ENCODE peak calls at places on chromosome 5, in eight cellular contexts. N is activated CD8-positive, alpha-beta memory T cell treated with anti-CD3 and anti-CD28 coated beads for 24 hours; U is NCI-H460; E is Daoy; P is mucosa of gallbladder; F is H9; C is C1 segment of cervical spinal cord; J is fibroblast of pulmonary artery. O is an unnamed sample.

GRCh38 chr5:65213921-65214525 is 267.7 kb downstream of the ADAMTS6 start:
- DNase-seq in N (no peak), U (peak), E (no peak), P (no peak), F (peak), C (no peak), J (peak), O (peak)

GRCh38 chr5:34621280-34622045 is 34.7 kb upstream of the RAI14 start:
- DNase-seq in N (no peak), U (no peak), E (no peak), P (no peak), F (no peak), C (no peak), J (peak), O (no peak)

GRCh38 chr5:75509956-75510355 is 1.5 kb downstream of the CERT1 start:
- DNase-seq in N (no peak), U (no peak), E (peak), P (no peak), F (no peak), C (no peak), J (peak), O (peak)

GRCh38 chr5:56523779-56524178 is 290.6 kb upstream of the ANKRD55 start:
- DNase-seq in N (no peak), U (no peak), E (no peak), P (no peak), F (no peak), C (no peak), J (peak), O (no peak)

GRCh38 chr5:39570418-39571027 is 145.7 kb upstream of the DAB2 start:
- DNase-seq in N (no peak), U (peak), E (peak), P (no peak), F (no peak), C (no peak), J (peak), O (peak)

GRCh38 chr5:6185574-6185973 is 192.8 kb downstream of the MED10 start:
- DNase-seq in N (no peak), U (no peak), E (no peak), P (no peak), F (no peak), C (no peak), J (no peak), O (no peak)

GRCh38 chr5:10856071-10856470 is 95.0 kb upstream of the DAP start:
- DNase-seq in N (no peak), U (no peak), E (no peak), P (no peak), F (no peak), C (no peak), J (no peak), O (no peak)

GRCh38 chr5:127369772-127370171 is 79.2 kb downstream of the MEGF10 start:
- DNase-seq in N (no peak), U (no peak), E (no peak), P (no peak), F (no peak), C (no peak), J (no peak), O (no peak)

GRCh38 chr5:11564716-11565115 is 339.5 kb downstream of the CTNND2 start:
- DNase-seq in N (no peak), U (no peak), E (peak), P (no peak), F (no peak), C (no peak), J (no peak), O (no peak)

GRCh38 chr5:73826761-73827450 is 200.9 kb downstream of the ARHGEF28 start:
- DNase-seq in N (no peak), U (no peak), E (peak), P (no peak), F (no peak), C (no peak), J (peak), O (peak)

O was measured in brain microvascular endothelial cell.